ENCODE peak calls at places on chromosomes 3 and 15, in eight cellular contexts. D is A549, A is endothelial cell of umbilical vein, X is Peyer's patch, N is DND-41, C is IMR-90, Z is right cardiac atrium, J is Karpas-422. K is an unnamed sample.

GRCh38 chr3:47323431-47324277 is 40.9 kb downstream of the KLHL18 start:
- DNase-seq in D (no peak), A (no peak), X (no peak), N (no peak), C (peak), Z (no peak), J (no peak), K (no peak)

GRCh38 chr15:69587731-69588130 is 135.1 kb downstream of the RPLP1 start:
- DNase-seq in D (no peak), A (no peak), X (no peak), N (no peak), C (no peak), Z (no peak), J (no peak), K (no peak)

GRCh38 chr15:56215769-56216168 is 27.9 kb downstream of the RFX7 start:
- DNase-seq in D (peak), A (no peak), X (no peak), N (no peak), C (peak), Z (no peak), J (no peak), K (no peak)

GRCh38 chr3:184820525-184820924 is 8.6 kb downstream of the VPS8 start:
- DNase-seq in D (no peak), A (no peak), X (no peak), N (no peak), C (no peak), Z (no peak), J (no peak), K (no peak)

GRCh38 chr15:67833504-67834248 is 6.2 kb downstream of the RNU6-1 start:
- DNase-seq in D (peak), A (peak), X (peak), N (no peak), C (no peak), Z (no peak), J (peak), K (no peak)

GRCh38 chr3:135056084-135056730 is 261.1 kb downstream of the EPHB1 start:
- DNase-seq in D (no peak), A (no peak), X (no peak), N (no peak), C (no peak), Z (no peak), J (no peak), K (no peak)

GRCh38 chr15:96340611-96341464 is 10.3 kb downstream of the NR2F2 start:
- DNase-seq in D (peak), A (peak), X (no peak), N (no peak), C (peak), Z (peak), J (no peak), K (peak)

GRCh38 chr3:71977525-71977924 is 192.6 kb upstream of the PROK2 start:
- DNase-seq in D (no peak), A (no peak), X (no peak), N (no peak), C (no peak), Z (no peak), J (no peak), K (no peak)

GRCh38 chr3:42819351-42819965 is 10.2 kb downstream of the ACKR2 start:
- DNase-seq in D (no peak), A (no peak), X (no peak), N (no peak), C (no peak), Z (no peak), J (no peak), K (no peak)

GRCh38 chr3:125965505-125965904 is 3.5 kb upstream of the ROPN1B start:
- DNase-seq in D (no peak), A (no peak), X (no peak), N (no peak), C (no peak), Z (no peak), J (no peak), K (no peak)

GRCh38 chr3:192919895-192920294 is 2.2 kb upstream of the MB21D2 start:
- DNase-seq in D (no peak), A (no peak), X (no peak), N (no peak), C (no peak), Z (no peak), J (no peak), K (no peak)

GRCh38 chr3:133944641-133945441 is 49.2 kb upstream of the RAB6B start:
- DNase-seq in D (no peak), A (peak), X (no peak), N (no peak), C (peak), Z (peak), J (no peak), K (peak)

GRCh38 chr3:31095254-31095653 is 200.8 kb upstream of the GADL1 start:
- DNase-seq in D (no peak), A (no peak), X (no peak), N (no peak), C (no peak), Z (no peak), J (no peak), K (no peak)

GRCh38 chr3:31092748-31093607 is 198.5 kb upstream of the GADL1 start:
- DNase-seq in D (no peak), A (peak), X (no peak), N (no peak), C (peak), Z (peak), J (no peak), K (no peak)

GRCh38 chr3:31091748-31092147 is 197.3 kb upstream of the GADL1 start:
- DNase-seq in D (no peak), A (no peak), X (no peak), N (no peak), C (no peak), Z (no peak), J (no peak), K (no peak)

GRCh38 chr3:31093608-31093990 is 199.1 kb upstream of the GADL1 start:
- DNase-seq in D (no peak), A (peak), X (no peak), N (no peak), C (no peak), Z (no peak), J (no peak), K (no peak)

GRCh38 chr3:31094048-31094447 is 199.6 kb upstream of the GADL1 start:
- DNase-seq in D (peak), A (no peak), X (no peak), N (no peak), C (no peak), Z (no peak), J (no peak), K (no peak)
- H3K27ac ChIP-seq in D (no peak), A (peak), X (no peak), N (no peak), C (no peak), Z (no peak), J (no peak), K (no peak)

DNA sequence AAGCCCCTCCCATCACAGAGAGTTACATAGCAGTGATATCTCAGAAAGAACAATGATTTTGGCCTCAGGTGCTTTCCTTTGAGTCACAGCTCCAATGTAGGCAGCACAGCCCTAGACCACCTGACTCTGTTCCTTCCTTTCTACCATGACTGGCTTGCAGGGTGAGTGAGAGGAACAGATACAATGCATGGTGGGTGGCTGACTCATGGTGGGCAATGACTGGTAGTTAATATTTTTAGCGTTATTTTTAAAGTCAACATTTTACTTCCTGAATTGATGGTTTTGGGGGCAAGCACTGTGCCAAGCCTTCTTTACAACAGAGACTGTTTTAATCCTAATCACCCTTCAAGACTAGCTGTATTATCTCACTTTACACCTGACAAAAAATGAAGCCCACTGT is 32.8 kb upstream of the ST3GAL6 start:
- DNase-seq in D (no peak), A (peak), X (no peak), N (no peak), C (no peak), Z (no peak), J (no peak), K (no peak)
- H3K4me3 ChIP-seq in D (no peak), A (peak), X (no peak), N (no peak), C (no peak), Z (no peak), J (no peak), K (no peak)

DNA sequence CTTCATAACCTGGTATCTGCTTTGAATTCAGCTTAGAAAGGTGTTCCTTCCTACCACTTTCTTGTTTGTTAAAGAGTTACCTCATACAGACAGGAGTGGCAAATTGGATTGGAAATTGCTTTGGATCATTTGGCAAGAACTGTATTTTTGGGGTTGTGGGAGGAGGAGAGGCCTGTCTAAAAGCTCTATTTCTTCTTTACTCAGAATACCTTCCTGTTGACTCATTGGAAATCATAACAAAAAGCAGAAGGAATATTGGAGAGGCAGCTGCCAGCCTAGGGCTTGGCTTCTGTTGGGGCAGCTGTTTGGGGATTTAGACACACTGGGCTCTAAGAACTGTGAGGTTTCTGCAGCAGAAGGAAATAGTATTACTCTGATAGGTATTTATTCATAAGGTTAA is 14.2 kb downstream of the IQGAP1 start:
- DNase-seq in D (peak), A (peak), X (no peak), N (no peak), C (peak), Z (peak), J (no peak), K (peak)
- H3K27ac ChIP-seq in D (peak), A (peak), X (peak), N (no peak), C (no peak), Z (peak), J (peak), K (peak)

DNA sequence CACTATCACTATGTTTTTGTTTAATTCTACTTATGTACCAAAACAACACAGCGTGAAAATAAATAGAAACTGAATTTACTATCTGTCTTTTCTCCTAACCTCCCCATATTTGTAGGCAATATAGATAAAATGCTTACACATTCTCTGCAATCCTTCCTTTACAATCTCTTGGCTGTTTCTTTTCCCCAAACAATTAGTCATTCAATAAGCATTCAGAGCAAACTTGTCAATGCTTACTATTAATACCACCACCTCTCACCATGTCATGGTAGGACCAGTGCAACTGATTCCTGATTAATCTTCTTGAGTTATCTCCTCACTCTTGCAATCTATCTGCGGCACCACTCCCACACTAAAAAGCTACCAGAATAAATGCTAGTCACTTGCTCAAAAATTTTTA is 74.0 kb upstream of the TTBK2 start:
- DNase-seq in D (no peak), A (no peak), X (no peak), N (no peak), C (peak), Z (no peak), J (no peak), K (no peak)
- H3K4me3 ChIP-seq in D (no peak), A (no peak), X (no peak), N (no peak), C (no peak), Z (no peak), J (no peak), K (no peak)

DNA sequence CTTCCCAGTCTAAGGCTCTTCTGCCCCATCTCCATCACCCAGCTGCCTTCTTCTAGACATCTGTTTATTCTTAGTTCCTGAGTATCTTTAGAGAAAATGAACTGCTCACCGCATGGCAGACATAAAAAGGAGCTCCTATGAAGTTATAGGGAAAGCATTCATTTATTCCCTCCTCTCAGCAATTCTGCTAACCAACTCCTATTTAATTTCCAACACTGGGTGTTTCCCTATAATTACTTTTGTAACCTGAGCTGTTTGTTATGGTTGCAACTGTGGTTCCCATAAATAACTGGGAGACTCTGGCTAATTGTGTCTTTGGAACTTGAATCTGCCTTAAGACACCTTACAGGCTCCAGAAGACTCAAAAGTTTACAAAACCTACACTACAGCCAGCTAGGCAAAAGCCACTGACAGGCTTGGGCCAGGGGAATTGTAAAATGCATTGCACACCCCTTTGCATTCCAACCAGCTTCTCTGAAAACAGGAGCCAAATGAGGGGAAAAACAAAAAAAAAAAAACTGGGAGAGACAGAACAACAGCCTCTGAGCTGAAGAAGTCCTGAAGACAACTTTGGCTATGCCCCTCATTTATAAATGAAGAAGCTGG is 231.5 kb upstream of the FEZF2 start:
- DNase-seq in D (no peak), A (no peak), X (no peak), N (no peak), C (no peak), Z (no peak), J (no peak), K (no peak)
- H3K27ac ChIP-seq in D (no peak), A (peak), X (no peak), N (no peak), C (no peak), Z (no peak), J (no peak), K (no peak)

GRCh38 chr3:63911901-63912767 is at the start of gene SCAANT1:
- DNase-seq in D (peak), A (peak), X (peak), N (peak), C (peak), Z (peak), J (peak), K (peak)

GRCh38 chr3:63912768-63913588 is 795 bp upstream of the SCAANT1 start:
- DNase-seq in D (peak), A (peak), X (peak), N (peak), C (peak), Z (peak), J (peak), K (peak)

GRCh38 chr3:63911395-63911900 is 735 bp downstream of the SCAANT1 start:
- DNase-seq in D (no peak), A (no peak), X (no peak), N (no peak), C (no peak), Z (no peak), J (peak), K (no peak)

GRCh38 chr3:63910873-63911272 is 1.3 kb downstream of the SCAANT1 start:
- DNase-seq in D (no peak), A (peak), X (no peak), N (no peak), C (peak), Z (no peak), J (peak), K (no peak)

GRCh38 chr3:63914312-63914711 is 2.1 kb upstream of the SCAANT1 start:
- DNase-seq in D (no peak), A (peak), X (no peak), N (no peak), C (peak), Z (peak), J (no peak), K (no peak)
- H3K4me3 ChIP-seq in D (no peak), A (no peak), X (peak), N (no peak), C (no peak), Z (no peak), J (no peak), K (no peak)

GRCh38 chr3:153158961-153159735 is 2.9 kb upstream of the RAP2B start:
- DNase-seq in D (no peak), A (no peak), X (no peak), N (no peak), C (no peak), Z (no peak), J (no peak), K (no peak)
- H3K27ac ChIP-seq in D (peak), A (no peak), X (peak), N (no peak), C (no peak), Z (no peak), J (no peak), K (no peak)

DNA sequence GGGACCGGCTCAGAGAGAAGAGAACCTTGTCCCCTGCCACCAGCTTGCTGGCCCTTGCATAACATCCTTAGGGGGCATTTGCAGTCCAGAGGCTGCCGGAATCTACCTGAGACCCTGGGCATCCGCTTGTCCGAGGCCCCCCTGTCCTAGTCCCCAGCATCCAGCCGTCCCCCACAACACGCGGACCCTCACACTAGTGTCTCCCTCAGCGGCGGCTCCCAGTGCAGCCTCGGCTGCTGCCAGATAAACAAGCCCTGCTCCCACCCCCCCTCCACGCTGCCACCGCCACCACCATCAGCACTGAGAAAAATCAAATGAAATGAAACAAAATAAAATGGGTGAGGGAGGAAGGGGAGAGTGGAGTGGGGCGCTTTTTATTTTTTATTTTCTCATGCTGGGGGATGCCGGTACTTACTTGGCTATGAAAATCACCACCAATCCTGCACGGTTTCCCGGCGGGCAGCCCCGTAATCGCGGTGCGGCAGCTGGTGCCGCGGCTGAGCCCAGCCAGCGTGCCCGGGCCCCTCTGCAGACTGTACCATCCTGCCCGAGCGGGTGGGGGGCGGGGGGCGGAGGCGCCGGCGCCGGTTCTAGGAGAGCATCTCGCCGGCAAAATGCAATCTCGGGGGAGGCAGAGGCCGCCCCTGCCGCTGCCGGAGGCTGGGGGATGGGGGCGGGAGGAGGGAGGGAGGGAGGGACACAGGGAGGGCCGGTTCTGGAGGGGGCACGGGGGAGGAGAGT is at the start of gene ATP2B2:
- DNase-seq in D (no peak), A (no peak), X (no peak), N (peak), C (no peak), Z (no peak), J (no peak), K (no peak)
- H3K4me3 ChIP-seq in D (peak), A (no peak), X (peak), N (no peak), C (no peak), Z (peak), J (no peak), K (peak)

GRCh38 chr15:79009388-79009787 is 64.5 kb upstream of the CTSH start:
- DNase-seq in D (no peak), A (no peak), X (peak), N (no peak), C (no peak), Z (no peak), J (no peak), K (no peak)
- H3K27ac ChIP-seq in D (no peak), A (no peak), X (no peak), N (no peak), C (no peak), Z (no peak), J (no peak), K (no peak)

GRCh38 chr15:40845511-40846284 is 1.9 kb downstream of the SPINT1 start:
- DNase-seq in D (no peak), A (no peak), X (no peak), N (no peak), C (no peak), Z (no peak), J (no peak), K (no peak)

GRCh38 chr15:40847225-40847961 is 3.5 kb downstream of the SPINT1 start:
- DNase-seq in D (peak), A (no peak), X (peak), N (peak), C (peak), Z (peak), J (peak), K (no peak)

GRCh38 chr15:40844543-40844981 is 714 bp downstream of the SPINT1 start:
- DNase-seq in D (no peak), A (no peak), X (peak), N (no peak), C (no peak), Z (no peak), J (no peak), K (no peak)

GRCh38 chr15:40845036-40845435 is 1.2 kb downstream of the SPINT1 start:
- DNase-seq in D (no peak), A (no peak), X (no peak), N (no peak), C (no peak), Z (no peak), J (no peak), K (no peak)

DNA sequence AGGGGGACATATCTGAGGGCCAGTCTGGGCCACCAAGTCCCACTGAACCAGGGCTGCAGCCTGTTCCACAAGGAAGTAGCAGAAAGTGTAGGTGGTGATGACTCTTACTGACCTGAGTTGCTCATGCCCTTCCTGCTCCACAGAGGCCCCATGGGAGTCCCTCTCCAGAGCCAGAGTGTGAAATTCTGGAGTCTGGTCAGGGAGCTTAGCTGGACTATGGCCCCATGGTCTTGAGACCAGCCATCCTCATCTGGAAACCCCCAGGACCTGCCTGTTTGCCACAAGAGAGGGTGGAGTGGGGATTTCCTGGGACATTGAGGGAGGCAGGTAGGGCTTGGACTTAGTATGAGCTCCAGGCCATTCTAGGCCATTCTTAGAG is 3.0 kb downstream of the SPINT1 start:
- DNase-seq in D (no peak), A (no peak), X (no peak), N (no peak), C (no peak), Z (no peak), J (no peak), K (no peak)
- H3K4me3 ChIP-seq in D (no peak), A (no peak), X (peak), N (no peak), C (no peak), Z (no peak), J (no peak), K (no peak)